ENCODE peak calls at places on chromosome X, in nine cellular contexts. One of them, this sample, is unnamed.

GRCh38 chrX:16870861-16871584 is 861 bp upstream of the RBBP7 start:
- DNase-seq in fibroblast of the aortic adventitia: no peak
- DNase-seq in GM10248: no peak
- DNase-seq in D721Med: no peak
- DNase-seq in iPS-NIHi11: peak
- DNase-seq in H9: peak
- DNase-seq in NCI-H2227 treated with DMSO at 0.1 percent for 48 hours: peak
- DNase-seq in nephron progenitor cell: peak
- DNase-seq in Peyer's patch: no peak
- DNase-seq in this sample: no peak

GRCh38 chrX:151902813-151903591 is 9.7 kb upstream of the MAGEA4 start:
- DNase-seq in fibroblast of the aortic adventitia: peak
- DNase-seq in GM10248: no peak
- DNase-seq in D721Med: no peak
- DNase-seq in iPS-NIHi11: no peak
- DNase-seq in H9: no peak
- DNase-seq in NCI-H2227 treated with DMSO at 0.1 percent for 48 hours: no peak
- DNase-seq in nephron progenitor cell: no peak
- DNase-seq in Peyer's patch: peak
- DNase-seq in this sample: no peak

GRCh38 chrX:8868906-8869305 is 67.7 kb upstream of the FAM9A start:
- DNase-seq in fibroblast of the aortic adventitia: peak
- DNase-seq in GM10248: no peak
- DNase-seq in D721Med: no peak
- DNase-seq in iPS-NIHi11: no peak
- DNase-seq in H9: no peak
- DNase-seq in NCI-H2227 treated with DMSO at 0.1 percent for 48 hours: no peak
- DNase-seq in nephron progenitor cell: no peak
- DNase-seq in Peyer's patch: no peak
- DNase-seq in this sample: no peak

GRCh38 chrX:56947695-56948094 is 47.6 kb downstream of the SPIN3 start:
- DNase-seq in fibroblast of the aortic adventitia: peak
- DNase-seq in GM10248: no peak
- DNase-seq in D721Med: no peak
- DNase-seq in iPS-NIHi11: no peak
- DNase-seq in H9: no peak
- DNase-seq in NCI-H2227 treated with DMSO at 0.1 percent for 48 hours: no peak
- DNase-seq in nephron progenitor cell: no peak
- DNase-seq in Peyer's patch: no peak
- DNase-seq in this sample: no peak

GRCh38 chrX:150454083-150454482 is 91.0 kb downstream of the MAMLD1 start:
- DNase-seq in fibroblast of the aortic adventitia: no peak
- DNase-seq in GM10248: no peak
- DNase-seq in D721Med: no peak
- DNase-seq in iPS-NIHi11: no peak
- DNase-seq in H9: no peak
- DNase-seq in NCI-H2227 treated with DMSO at 0.1 percent for 48 hours: no peak
- DNase-seq in nephron progenitor cell: no peak
- DNase-seq in Peyer's patch: no peak
- DNase-seq in this sample: no peak

GRCh38 chrX:9465380-9466114 is 689 bp downstream of the TBL1X start:
- DNase-seq in fibroblast of the aortic adventitia: no peak
- DNase-seq in GM10248: peak
- DNase-seq in D721Med: no peak
- DNase-seq in iPS-NIHi11: peak
- DNase-seq in H9: no peak
- DNase-seq in NCI-H2227 treated with DMSO at 0.1 percent for 48 hours: no peak
- DNase-seq in nephron progenitor cell: peak
- DNase-seq in Peyer's patch: peak
- DNase-seq in this sample: peak

GRCh38 chrX:55357236-55357635 is 92.5 kb upstream of the PAGE3 start:
- DNase-seq in fibroblast of the aortic adventitia: no peak
- DNase-seq in GM10248: no peak
- DNase-seq in D721Med: no peak
- DNase-seq in iPS-NIHi11: no peak
- DNase-seq in H9: no peak
- DNase-seq in NCI-H2227 treated with DMSO at 0.1 percent for 48 hours: no peak
- DNase-seq in nephron progenitor cell: no peak
- DNase-seq in Peyer's patch: no peak
- DNase-seq in this sample: no peak

GRCh38 chrX:19627081-19627480 is 111.8 kb upstream of the MAP3K15 start:
- DNase-seq in fibroblast of the aortic adventitia: peak
- DNase-seq in GM10248: no peak
- DNase-seq in D721Med: no peak
- DNase-seq in iPS-NIHi11: no peak
- DNase-seq in H9: no peak
- DNase-seq in NCI-H2227 treated with DMSO at 0.1 percent for 48 hours: no peak
- DNase-seq in nephron progenitor cell: no peak
- DNase-seq in Peyer's patch: no peak
- DNase-seq in this sample: no peak

GRCh38 chrX:41695464-41695863 is 6.7 kb downstream of the GPR34 start:
- DNase-seq in fibroblast of the aortic adventitia: no peak
- DNase-seq in GM10248: no peak
- DNase-seq in D721Med: no peak
- DNase-seq in iPS-NIHi11: no peak
- DNase-seq in H9: no peak
- DNase-seq in NCI-H2227 treated with DMSO at 0.1 percent for 48 hours: no peak
- DNase-seq in nephron progenitor cell: no peak
- DNase-seq in Peyer's patch: no peak
- DNase-seq in this sample: no peak

GRCh38 chrX:67619253-67619652 is 75.4 kb downstream of the AR start:
- DNase-seq in fibroblast of the aortic adventitia: peak
- DNase-seq in GM10248: no peak
- DNase-seq in D721Med: no peak
- DNase-seq in iPS-NIHi11: no peak
- DNase-seq in H9: no peak
- DNase-seq in NCI-H2227 treated with DMSO at 0.1 percent for 48 hours: no peak
- DNase-seq in nephron progenitor cell: no peak
- DNase-seq in Peyer's patch: no peak
- DNase-seq in this sample: no peak

GRCh38 chrX:150599226-150599625 is 30.8 kb downstream of the MTM1 start:
- DNase-seq in fibroblast of the aortic adventitia: no peak
- DNase-seq in GM10248: no peak
- DNase-seq in D721Med: no peak
- DNase-seq in iPS-NIHi11: no peak
- DNase-seq in H9: no peak
- DNase-seq in NCI-H2227 treated with DMSO at 0.1 percent for 48 hours: no peak
- DNase-seq in nephron progenitor cell: no peak
- DNase-seq in Peyer's patch: no peak
- DNase-seq in this sample: no peak

GRCh38 chrX:19593684-19594083 is 78.4 kb upstream of the MAP3K15 start:
- DNase-seq in fibroblast of the aortic adventitia: peak
- DNase-seq in GM10248: no peak
- DNase-seq in D721Med: no peak
- DNase-seq in iPS-NIHi11: peak
- DNase-seq in H9: no peak
- DNase-seq in NCI-H2227 treated with DMSO at 0.1 percent for 48 hours: no peak
- DNase-seq in nephron progenitor cell: no peak
- DNase-seq in Peyer's patch: no peak
- DNase-seq in this sample: peak